ENCODE peak calls at places on chromosome 16, in six cellular contexts. O is RCC 7860; L is renal cortical epithelial cell; X is stimulated activated CD8-positive, alpha-beta memory T cell treated with anti-CD3 and anti-CD28 coated beads, Interleukin-7, amount 100 ng/mL, for 1 hour; E is NCI-H1092; W is stromal cell of bone marrow. I is an unnamed sample.

GRCh38 chr16:27169511-27170071 is 33.7 kb upstream of the KDM8 start:
- DNase-seq in E (peak), W (peak), O (peak), X (peak), L (peak), I (peak)

GRCh38 chr16:88839026-88839529 is 17.7 kb downstream of the GALNS start:
- DNase-seq in O (no peak), W (no peak), E (no peak), L (no peak), X (no peak), I (no peak)

GRCh38 chr16:49596119-49596518 is 222.5 kb downstream of the C16orf78 start:
- DNase-seq in L (no peak), E (no peak), W (peak), X (no peak), O (no peak), I (no peak)

GRCh38 chr16:71626018-71626857 is at the start of gene MARVELD3:
- DNase-seq in E (no peak), W (no peak), L (no peak), X (no peak), O (no peak), I (no peak)

GRCh38 chr16:22141746-22142145 is 20.6 kb upstream of the SDR42E2 start:
- DNase-seq in E (no peak), W (no peak), L (peak), X (no peak), O (no peak), I (no peak)

GRCh38 chr16:67480833-67481560 is at the start of gene ATP6V0D1:
- DNase-seq in X (peak), L (peak), E (peak), O (peak), W (peak), I (peak)

GRCh38 chr16:75820672-75821071 is 94.4 kb upstream of the CPHXL start:
- DNase-seq in O (no peak), W (no peak), L (no peak), E (no peak), X (no peak), I (no peak)

GRCh38 chr16:3157229-3158013 is 22.6 kb downstream of the ZNF213 start:
- DNase-seq in X (no peak), E (peak), W (peak), L (peak), O (peak), I (peak)

GRCh38 chr16:50121721-50122445 is 31.2 kb upstream of the TENT4B start:
- DNase-seq in L (no peak), W (no peak), X (no peak), E (no peak), O (no peak), I (no peak)

GRCh38 chr16:74742051-74742481 is 32.6 kb downstream of the FA2H start:
- DNase-seq in W (no peak), X (no peak), O (no peak), L (no peak), E (no peak), I (no peak)

GRCh38 chr16:19085679-19086200 is 18.3 kb downstream of the COQ7 start:
- DNase-seq in X (no peak), L (peak), O (peak), W (no peak), E (no peak), I (no peak)

GRCh38 chr16:53504161-53504663 is 1.2 kb upstream of the AKTIP start:
- DNase-seq in W (peak), X (no peak), E (peak), L (peak), O (peak), I (no peak)

GRCh38 chr16:14286381-14287230 is 215.5 kb downstream of the MRTFB start:
- DNase-seq in W (no peak), E (no peak), L (no peak), O (no peak), X (no peak), I (peak)

GRCh38 chr16:56549744-56550385 is 15.0 kb upstream of the MT4 start:
- DNase-seq in X (no peak), E (no peak), O (no peak), L (peak), W (no peak), I (no peak)

GRCh38 chr16:50274771-50275415 is 8.5 kb downstream of the ADCY7 start:
- DNase-seq in L (no peak), E (no peak), O (no peak), W (no peak), X (no peak), I (no peak)

GRCh38 chr16:58456193-58456592 is 43.8 kb upstream of the NDRG4 start:
- DNase-seq in O (no peak), W (no peak), L (no peak), X (no peak), E (no peak), I (no peak)